ENCODE peak calls at places on chromosomes 7 and 10, in eight cellular contexts. R is right atrium auricular region, B is fibroblast of gingiva, G is EH, Z is H9, Y is retina, M is NCI-H1694 treated with DMSO at 0.1 percent for 48 hours, N is ureter. E is an unnamed sample.

GRCh38 chr7:25256424-25256823 is 28.1 kb upstream of the NPVF start:
- DNase-seq in R (no peak), B (no peak), G (no peak), Z (no peak), Y (no peak), M (peak), N (no peak), E (no peak)

GRCh38 chr10:75772153-75772887 is 340.9 kb downstream of the LRMDA start:
- DNase-seq in R (no peak), B (peak), G (peak), Z (no peak), Y (no peak), M (no peak), N (no peak), E (no peak)

GRCh38 chr10:17286562-17287089 is 58.6 kb downstream of the VIM start:
- DNase-seq in R (no peak), B (no peak), G (no peak), Z (no peak), Y (no peak), M (no peak), N (no peak), E (no peak)

GRCh38 chr10:132571565-132572544 is 34.3 kb downstream of the INPP5A start:
- DNase-seq in R (no peak), B (peak), G (peak), Z (peak), Y (no peak), M (no peak), N (peak), E (peak)

GRCh38 chr10:58044072-58044471 is 223.6 kb downstream of the IPMK start:
- DNase-seq in R (no peak), B (no peak), G (peak), Z (no peak), Y (no peak), M (no peak), N (no peak), E (peak)

GRCh38 chr10:78258303-78259030 is 224.8 kb downstream of the RPS24 start:
- DNase-seq in R (no peak), B (no peak), G (no peak), Z (no peak), Y (no peak), M (no peak), N (no peak), E (no peak)

GRCh38 chr10:33428706-33429105 is 94.2 kb upstream of the NRP1 start:
- DNase-seq in R (no peak), B (peak), G (no peak), Z (no peak), Y (no peak), M (no peak), N (no peak), E (no peak)

GRCh38 chr7:111486472-111487142 is 75.7 kb downstream of the IMMP2L start:
- DNase-seq in R (no peak), B (peak), G (peak), Z (no peak), Y (peak), M (peak), N (no peak), E (peak)

GRCh38 chr7:27802977-27803376 is 63.0 kb downstream of the TAX1BP1 start:
- DNase-seq in R (no peak), B (peak), G (no peak), Z (no peak), Y (no peak), M (no peak), N (no peak), E (no peak)

GRCh38 chr7:44307301-44307900 is 18.0 kb downstream of the CAMK2B start:
- DNase-seq in R (peak), B (peak), G (peak), Z (peak), Y (no peak), M (peak), N (peak), E (peak)

GRCh38 chr10:104767745-104768144 is 126.7 kb downstream of the SORCS3 start:
- DNase-seq in R (no peak), B (no peak), G (no peak), Z (no peak), Y (no peak), M (no peak), N (no peak), E (no peak)

GRCh38 chr7:112204072-112204775 is 2.0 kb downstream of the DOCK4 start:
- DNase-seq in R (no peak), B (peak), G (peak), Z (no peak), Y (peak), M (no peak), N (no peak), E (no peak)

GRCh38 chr7:43124388-43124787 is 11.9 kb downstream of the HECW1 start:
- DNase-seq in R (no peak), B (no peak), G (no peak), Z (no peak), Y (no peak), M (no peak), N (no peak), E (no peak)

GRCh38 chr7:14899065-14899464 is 3.5 kb downstream of the DGKB start:
- DNase-seq in R (no peak), B (no peak), G (no peak), Z (no peak), Y (no peak), M (no peak), N (no peak), E (no peak)

GRCh38 chr10:92240289-92241157 is 50.4 kb downstream of the CPEB3 start:
- DNase-seq in R (peak), B (peak), G (peak), Z (peak), Y (peak), M (peak), N (peak), E (peak)

GRCh38 chr7:137655804-137656203 is 191.0 kb downstream of the DGKI start:
- DNase-seq in R (no peak), B (no peak), G (no peak), Z (no peak), Y (no peak), M (no peak), N (no peak), E (no peak)

GRCh38 chr10:88881922-88882645 is 2.0 kb downstream of the STAMBPL1 start:
- DNase-seq in R (no peak), B (no peak), G (peak), Z (no peak), Y (no peak), M (no peak), N (no peak), E (no peak)

GRCh38 chr10:86655173-86655540 is 810 bp downstream of the OPN4 start:
- DNase-seq in R (no peak), B (no peak), G (no peak), Z (no peak), Y (no peak), M (no peak), N (no peak), E (no peak)

GRCh38 chr10:132616995-132617780 is 79.6 kb downstream of the INPP5A start:
- DNase-seq in R (no peak), B (no peak), G (no peak), Z (no peak), Y (no peak), M (no peak), N (no peak), E (no peak)

GRCh38 chr10:99598781-99599481 is 21.3 kb downstream of the SLC25A28 start:
- DNase-seq in R (no peak), B (no peak), G (no peak), Z (no peak), Y (no peak), M (no peak), N (no peak), E (no peak)

GRCh38 chr7:32020760-32021159 is 49.4 kb downstream of the PDE1C start:
- DNase-seq in R (no peak), B (peak), G (peak), Z (no peak), Y (no peak), M (no peak), N (no peak), E (peak)

GRCh38 chr7:149819961-149820340 is 18.2 kb upstream of the ZNF862 start:
- DNase-seq in R (no peak), B (no peak), G (no peak), Z (no peak), Y (peak), M (no peak), N (no peak), E (no peak)

GRCh38 chr7:141785711-141786552 is 4.1 kb upstream of the TAS2R5 start:
- DNase-seq in R (no peak), B (peak), G (peak), Z (no peak), Y (peak), M (peak), N (no peak), E (peak)

GRCh38 chr10:132654708-132655661 is 117.4 kb downstream of the INPP5A start:
- DNase-seq in R (no peak), B (peak), G (peak), Z (peak), Y (peak), M (peak), N (no peak), E (peak)

GRCh38 chr10:58104419-58104818 is 163.3 kb downstream of the IPMK start:
- DNase-seq in R (no peak), B (no peak), G (no peak), Z (no peak), Y (no peak), M (no peak), N (no peak), E (no peak)

GRCh38 chr7:121519548-121520521 is 123.7 kb upstream of the FAM3C start:
- DNase-seq in R (peak), B (peak), G (no peak), Z (no peak), Y (no peak), M (no peak), N (no peak), E (no peak)

GRCh38 chr10:88157981-88158465 is 294.6 kb downstream of the PTEN start:
- DNase-seq in R (no peak), B (peak), G (peak), Z (no peak), Y (no peak), M (no peak), N (no peak), E (peak)

GRCh38 chr7:119935418-119936025 is 337.5 kb upstream of the KCND2 start:
- DNase-seq in R (no peak), B (peak), G (no peak), Z (no peak), Y (no peak), M (peak), N (no peak), E (peak)

GRCh38 chr10:122271076-122271475 is at the start of gene BTBD16:
- DNase-seq in R (no peak), B (no peak), G (no peak), Z (no peak), Y (no peak), M (no peak), N (no peak), E (no peak)

GRCh38 chr10:103828587-103829186 is 26.7 kb downstream of the SH3PXD2A start:
- DNase-seq in R (no peak), B (no peak), G (no peak), Z (no peak), Y (no peak), M (no peak), N (no peak), E (no peak)

GRCh38 chr10:5283305-5284158 is 81.2 kb upstream of the UCN3 start:
- DNase-seq in R (peak), B (peak), G (peak), Z (peak), Y (peak), M (no peak), N (peak), E (peak)

GRCh38 chr7:157769016-157769869 is 432.4 kb downstream of the DNAJB6 start:
- DNase-seq in R (no peak), B (no peak), G (no peak), Z (no peak), Y (peak), M (no peak), N (no peak), E (no peak)

GRCh38 chr10:34124522-34125035 is 690.5 kb downstream of the PARD3 start:
- DNase-seq in R (no peak), B (no peak), G (peak), Z (no peak), Y (no peak), M (no peak), N (no peak), E (peak)

GRCh38 chr7:47557317-47557985 is 24.5 kb downstream of the TNS3 start:
- DNase-seq in R (peak), B (peak), G (peak), Z (no peak), Y (no peak), M (no peak), N (no peak), E (peak)

GRCh38 chr10:3639546-3639945 is 145.5 kb downstream of the KLF6 start:
- DNase-seq in R (no peak), B (no peak), G (no peak), Z (no peak), Y (no peak), M (no peak), N (no peak), E (no peak)

GRCh38 chr10:33734393-33735110 is 400.1 kb upstream of the NRP1 start:
- DNase-seq in R (no peak), B (no peak), G (peak), Z (no peak), Y (no peak), M (no peak), N (no peak), E (no peak)

GRCh38 chr10:70937661-70938060 is 49.3 kb upstream of the PCBD1 start:
- DNase-seq in R (no peak), B (no peak), G (no peak), Z (no peak), Y (no peak), M (no peak), N (no peak), E (no peak)

GRCh38 chr10:124595143-124595883 is 133.7 kb downstream of the LHPP start:
- DNase-seq in R (no peak), B (no peak), G (no peak), Z (no peak), Y (no peak), M (no peak), N (no peak), E (no peak)

E was measured in IMR-90.